ENCODE peak calls at places on chromosome 4, in nine cellular contexts. B, T, N, Y, X, A, U, D and J are unnamed samples.

GRCh38 chr4:110005461-110006056 is 92.9 kb downstream of the EGF start:
- DNase-seq in Y (peak), X (no peak), U (no peak), N (no peak), B (no peak), A (no peak), D (peak), T (no peak), J (no peak)

GRCh38 chr4:113784497-113785254 is 23.1 kb upstream of the CAMK2D start:
- DNase-seq in A (no peak), Y (peak), D (no peak), B (no peak), T (no peak), N (no peak), X (no peak), U (no peak), J (no peak)

GRCh38 chr4:42119916-42120315 is 32.5 kb downstream of the BEND4 start:
- DNase-seq in D (no peak), U (no peak), B (no peak), N (no peak), Y (no peak), X (no peak), A (no peak), T (no peak), J (no peak)

GRCh38 chr4:89509708-89510269 is 202.2 kb upstream of the GPRIN3 start:
- DNase-seq in D (no peak), N (no peak), T (no peak), U (no peak), Y (no peak), X (no peak), B (no peak), A (no peak), J (no peak)

GRCh38 chr4:124839786-124840390 is 127.4 kb upstream of the ANKRD50 start:
- DNase-seq in Y (peak), U (no peak), A (no peak), X (no peak), D (no peak), B (no peak), T (no peak), N (no peak), J (no peak)

GRCh38 chr4:44725166-44725565 is 1.2 kb downstream of the GNPDA2 start:
- DNase-seq in D (no peak), X (no peak), B (no peak), A (no peak), N (no peak), T (no peak), U (no peak), Y (no peak), J (no peak)

GRCh38 chr4:119300388-119301131 is 21.4 kb downstream of the FABP2 start:
- DNase-seq in N (peak), U (peak), X (peak), B (peak), A (peak), D (peak), Y (peak), T (peak), J (peak)

GRCh38 chr4:39977489-39978377 is at the start of gene PDS5A:
- DNase-seq in U (peak), A (peak), Y (peak), B (peak), D (peak), T (peak), N (peak), X (peak), J (peak)

GRCh38 chr4:186137193-186137792 is 32.8 kb downstream of the FAM149A start:
- DNase-seq in Y (peak), A (no peak), N (no peak), B (no peak), D (peak), T (no peak), U (no peak), X (no peak), J (no peak)

GRCh38 chr4:81622474-81623198 is 150.9 kb upstream of the RASGEF1B start:
- DNase-seq in Y (no peak), B (no peak), A (no peak), D (no peak), T (no peak), N (no peak), U (no peak), X (no peak), J (no peak)
- TF ChIP-seq POLR2A in Y (no peak), B (no peak), A (no peak), D (no peak), T (no peak), N (no peak), U (no peak), X (no peak), J (no peak)

GRCh38 chr4:99021386-99021785 is 25.9 kb downstream of the METAP1 start:
- DNase-seq in B (no peak), T (no peak), X (no peak), Y (no peak), A (no peak), U (no peak), D (no peak), N (no peak), J (no peak)

GRCh38 chr4:99025506-99025905 is 30.0 kb downstream of the METAP1 start:
- DNase-seq in Y (no peak), B (no peak), N (no peak), T (no peak), X (no peak), D (no peak), A (no peak), U (no peak), J (no peak)

GRCh38 chr4:99022566-99022965 is 27.0 kb downstream of the METAP1 start:
- DNase-seq in U (no peak), A (no peak), N (no peak), Y (no peak), X (no peak), T (no peak), B (no peak), D (no peak), J (no peak)

GRCh38 chr4:99027304-99027703 is 31.8 kb downstream of the METAP1 start:
- DNase-seq in T (no peak), D (no peak), N (no peak), X (no peak), U (no peak), A (no peak), Y (no peak), B (no peak), J (no peak)

DNA sequence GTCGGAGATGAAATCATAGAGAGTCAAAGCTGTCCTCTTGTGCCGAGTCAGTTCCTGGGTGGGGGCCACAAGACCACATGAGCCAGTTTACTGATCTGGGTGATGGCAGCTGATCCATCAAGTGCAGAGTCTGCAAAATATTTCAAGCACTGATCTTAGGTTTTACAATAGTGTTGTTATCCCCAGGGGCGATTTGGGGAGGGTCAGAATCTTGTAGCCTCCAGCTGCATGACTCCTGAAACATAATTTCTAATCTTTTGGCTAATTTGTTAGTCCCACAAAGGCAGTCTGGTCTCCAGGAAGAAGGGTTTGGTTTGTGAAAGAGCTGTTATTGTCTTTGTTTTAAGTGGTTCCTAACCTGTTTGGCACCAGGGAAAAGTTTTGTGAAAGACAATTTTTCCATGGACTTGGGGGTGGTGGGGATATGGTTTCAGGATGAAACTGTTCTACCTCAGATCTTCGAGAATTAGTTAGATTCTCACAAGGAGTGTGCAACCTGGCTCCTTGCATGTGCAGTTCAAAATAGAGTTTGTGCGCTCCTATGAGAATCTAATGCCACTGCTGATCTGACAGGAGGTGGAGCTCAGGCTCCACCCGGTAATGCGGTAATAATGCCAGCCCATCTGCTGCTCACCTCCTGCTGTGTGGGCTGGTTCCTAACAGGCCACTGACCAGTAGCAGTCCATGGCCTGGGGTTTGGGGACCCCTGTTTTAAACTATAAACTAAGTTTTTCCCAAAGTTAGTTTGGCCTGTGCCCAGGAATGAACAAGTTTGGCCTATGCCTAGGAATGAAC is 29.2 kb downstream of the METAP1 start:
- DNase-seq in X (no peak), A (no peak), D (no peak), Y (peak), U (no peak), N (no peak), B (no peak), T (no peak), J (peak)
- TF ChIP-seq EP300 in X (no peak), A (no peak), D (no peak), Y (no peak), U (no peak), N (no peak), B (no peak), T (no peak), J (no peak)

GRCh38 chr4:127968565-127968964 is 3.4 kb downstream of the ABHD18 start:
- DNase-seq in T (no peak), A (no peak), X (no peak), U (no peak), B (no peak), Y (no peak), D (no peak), N (no peak), J (no peak)

GRCh38 chr4:127967141-127967775 is 2.1 kb downstream of the ABHD18 start:
- DNase-seq in A (no peak), B (no peak), Y (no peak), N (no peak), X (no peak), D (no peak), U (no peak), T (no peak), J (no peak)

GRCh38 chr4:127959794-127960193 is 5.2 kb downstream of the MFSD8 start:
- DNase-seq in U (no peak), X (no peak), B (no peak), A (no peak), Y (no peak), D (no peak), T (no peak), N (no peak), J (no peak)

GRCh38 chr4:127965803-127966175 is 583 bp downstream of the ABHD18 start:
- DNase-seq in B (no peak), X (no peak), N (peak), D (peak), A (no peak), Y (peak), U (peak), T (peak), J (peak)

DNA sequence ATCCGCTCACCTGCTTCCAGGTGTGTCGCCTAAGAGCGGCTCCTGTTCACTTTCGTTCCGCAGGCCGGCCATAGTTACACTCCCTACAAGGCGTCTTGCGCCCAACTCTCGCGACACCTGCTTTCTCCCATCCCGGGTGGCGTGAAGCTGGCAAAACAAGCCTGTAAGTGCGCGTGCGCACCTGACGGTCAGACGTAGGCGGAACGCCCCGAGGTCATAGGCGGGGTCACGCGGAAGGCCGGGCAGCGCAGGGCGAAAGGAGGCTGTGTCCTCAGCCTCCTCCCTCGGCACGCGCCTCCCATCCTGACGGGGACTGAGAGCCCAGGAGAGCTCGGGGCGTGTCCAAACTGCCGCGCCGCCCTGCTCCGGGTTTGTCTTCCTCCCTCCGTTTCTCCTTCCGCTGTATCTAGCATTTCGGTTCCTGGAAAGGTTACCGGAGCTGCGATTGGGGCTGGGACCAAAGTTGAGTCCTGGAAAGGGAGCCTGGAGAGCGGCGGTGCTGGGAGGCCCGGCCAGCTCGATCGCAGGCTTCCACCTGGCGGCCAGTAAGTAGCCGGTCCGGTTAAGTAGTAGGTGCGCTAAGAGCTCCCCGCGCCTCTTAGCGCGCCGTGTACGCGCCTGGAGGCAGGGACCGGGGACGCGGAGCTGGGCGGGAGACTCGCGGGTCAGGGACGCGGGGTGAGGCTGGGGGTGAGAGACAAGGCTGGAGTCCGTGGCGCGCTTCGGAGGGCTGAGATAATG is at the start of the genes ABHD18 and MFSD8:
- DNase-seq in A (peak), T (peak), N (peak), X (peak), D (peak), B (peak), Y (peak), U (peak), J (peak)
- TF ChIP-seq POLR2A in A (no peak), T (peak), N (no peak), X (peak), D (peak), B (peak), Y (peak), U (no peak), J (peak)

GRCh38 chr4:138003248-138003647 is 238.9 kb downstream of the SLC7A11 start:
- DNase-seq in A (no peak), T (no peak), B (no peak), U (no peak), D (no peak), X (no peak), Y (no peak), N (no peak), J (no peak)
- TF ChIP-seq EP300 in A (no peak), T (no peak), B (no peak), U (no peak), D (no peak), X (no peak), Y (no peak), N (no peak), J (no peak)

DNA sequence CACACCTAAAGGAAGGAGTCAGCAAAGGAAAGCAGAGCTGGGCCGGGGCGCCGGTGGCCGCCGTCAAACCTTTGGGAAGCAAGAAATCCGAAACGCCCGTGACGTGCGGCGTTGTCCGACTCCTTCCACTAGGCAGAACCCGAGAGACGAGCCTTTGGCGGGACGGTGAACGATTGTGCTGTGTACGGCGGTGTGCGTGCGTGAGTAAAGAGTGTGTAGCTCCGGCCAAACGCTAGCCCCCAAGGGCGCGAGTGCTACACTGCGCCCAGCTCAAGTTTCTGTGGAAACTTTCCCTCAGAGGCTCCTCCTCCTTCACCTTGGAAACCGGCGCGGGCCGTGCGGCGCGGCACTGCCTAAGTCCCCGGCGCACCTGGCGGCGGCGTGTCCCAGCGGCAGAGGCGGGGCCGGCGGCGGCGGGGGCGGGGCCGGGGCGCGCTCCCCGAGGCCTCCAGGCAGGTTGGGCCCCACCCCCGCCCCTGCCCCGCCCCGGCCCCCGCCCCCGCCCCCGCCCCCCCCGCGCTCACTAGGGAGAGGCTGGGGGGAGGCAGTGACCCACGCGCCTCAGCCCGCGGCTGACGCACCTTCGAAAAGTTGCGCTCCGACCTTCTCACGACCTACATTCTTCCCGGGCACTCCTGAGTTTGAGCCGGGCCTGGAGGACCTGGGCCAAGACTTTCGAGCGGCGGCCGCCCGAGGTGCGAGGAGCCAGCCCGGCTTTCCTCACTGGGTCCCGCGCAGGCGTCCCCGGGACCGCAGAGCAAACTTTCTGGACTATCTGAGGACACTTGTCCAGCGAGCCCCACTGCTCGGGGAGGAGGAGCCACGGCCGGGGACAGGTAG is at the start of gene FHIP1A:
- DNase-seq in X (peak), A (peak), D (peak), T (peak), N (peak), B (peak), Y (peak), U (peak), J (peak)
- TF ChIP-seq POLR2A in X (no peak), A (no peak), D (peak), T (peak), N (peak), B (peak), Y (no peak), U (peak), J (peak)

DNA sequence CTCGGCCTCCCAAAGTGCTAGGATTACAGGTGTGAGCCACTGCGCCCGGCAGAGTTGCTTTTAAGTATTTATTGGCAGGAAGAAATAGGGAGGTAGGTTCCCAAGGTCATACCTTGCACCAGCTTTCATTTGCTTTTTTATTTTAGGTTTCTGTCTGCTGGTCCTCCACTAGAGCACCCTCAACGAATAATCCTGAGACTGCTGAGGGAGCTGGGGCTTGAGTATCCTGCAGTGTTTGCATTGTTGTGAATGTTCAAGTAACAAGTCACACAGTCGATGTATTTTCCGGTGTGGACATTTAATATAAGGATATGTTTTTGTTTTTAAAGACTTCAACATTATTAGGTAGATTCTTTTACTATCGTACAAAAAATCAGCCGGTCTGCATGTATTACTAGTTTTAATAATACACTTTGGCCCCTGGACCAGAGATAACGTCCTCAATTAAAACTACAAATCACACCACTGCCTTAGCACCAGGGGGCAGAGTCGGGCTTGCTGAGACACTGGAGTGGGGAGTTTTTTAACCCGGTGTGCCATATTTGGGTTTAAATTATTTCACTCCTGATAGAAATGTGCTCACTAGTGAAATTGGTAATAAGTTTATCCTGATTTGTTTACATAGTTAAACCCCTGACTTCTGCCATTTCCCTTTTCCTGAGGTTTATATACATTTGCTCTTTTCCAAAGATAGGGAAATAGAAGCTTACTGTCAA is 11.6 kb downstream of the SMIM20 start:
- DNase-seq in Y (peak), D (peak), B (no peak), T (no peak), A (no peak), X (peak), N (peak), U (no peak), J (peak)
- TF ChIP-seq EP300 in Y (no peak), D (no peak), B (no peak), T (no peak), A (no peak), X (no peak), N (no peak), U (no peak), J (no peak)

DNA sequence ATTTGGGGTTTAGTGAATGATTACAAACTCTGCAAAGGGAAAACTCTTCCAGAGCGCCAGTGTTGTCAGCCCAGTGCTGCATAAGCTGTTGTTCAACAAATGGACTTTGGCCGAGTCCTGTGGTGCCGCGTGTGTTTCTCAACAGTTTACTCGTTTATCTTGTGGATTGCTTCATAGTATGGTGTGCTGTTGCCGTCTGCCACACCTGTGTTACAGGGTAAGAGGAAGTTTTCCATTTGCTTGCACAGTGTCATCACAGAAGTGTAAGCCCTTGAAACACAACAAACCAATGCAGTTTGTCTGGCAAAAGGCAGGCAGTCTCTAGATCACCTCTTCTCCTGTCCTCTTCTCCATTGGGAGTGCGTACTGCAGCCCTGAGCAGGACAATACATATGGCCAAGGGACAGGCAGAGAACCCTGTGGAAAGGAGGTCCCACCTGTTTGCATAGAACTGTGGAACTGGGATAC is 66.3 kb downstream of the DCUN1D4 start:
- DNase-seq in X (no peak), D (no peak), A (no peak), T (no peak), U (no peak), B (no peak), N (peak), Y (peak), J (peak)
- TF ChIP-seq POLR2A in X (no peak), D (no peak), A (no peak), T (no peak), U (no peak), B (no peak), N (no peak), Y (no peak), J (no peak)

GRCh38 chr4:93617596-93617995 is 211.0 kb upstream of the ATOH1 start:
- DNase-seq in T (no peak), Y (no peak), N (no peak), A (no peak), U (no peak), D (no peak), X (no peak), B (no peak), J (no peak)
- TF ChIP-seq EP300 in T (no peak), Y (no peak), N (no peak), A (no peak), U (no peak), D (no peak), X (no peak), B (no peak), J (no peak)